ENCODE peak calls at places on chromosome 17, in ten cellular contexts. One of them, this sample, is unnamed. For H3K36me3, the result is how much of the 10 kb centered on the place peaks cover.

GRCh38 chr17:45345554-45346254 is 28.9 kb upstream of the MAP3K14 start:
- DNase-seq in ovary: peak
- DNase-seq in GM23338: no peak
- DNase-seq in left ventricle myocardium inferior: no peak
- DNase-seq in H1: no peak
- DNase-seq in endodermal cell: no peak
- DNase-seq in PC-3: no peak
- DNase-seq in HAP-1: peak
- DNase-seq in GM23248: peak
- DNase-seq in tibial artery: peak
- DNase-seq in this sample: no peak

GRCh38 chr17:45332505-45332904 is 15.7 kb upstream of the MAP3K14 start:
- DNase-seq in HAP-1: no peak
- DNase-seq in H1: no peak
- DNase-seq in PC-3: no peak
- DNase-seq in tibial artery: no peak
- DNase-seq in GM23248: no peak
- DNase-seq in GM23338: no peak
- DNase-seq in endodermal cell: peak
- DNase-seq in ovary: no peak
- DNase-seq in left ventricle myocardium inferior: no peak
- DNase-seq in this sample: no peak

GRCh38 chr17:64728041-64728695 is 66.1 kb upstream of the SMURF2 start:
- DNase-seq in tibial artery: no peak
- DNase-seq in PC-3: no peak
- DNase-seq in endodermal cell: no peak
- DNase-seq in H1: no peak
- DNase-seq in HAP-1: no peak
- DNase-seq in ovary: peak
- DNase-seq in left ventricle myocardium inferior: no peak
- DNase-seq in GM23338: no peak
- DNase-seq in GM23248: peak
- DNase-seq in this sample: no peak

GRCh38 chr17:17681744-17682292 is 560 bp downstream of the RAI1 start:
- DNase-seq in PC-3: peak
- DNase-seq in HAP-1: no peak
- DNase-seq in H1: no peak
- DNase-seq in ovary: peak
- DNase-seq in tibial artery: no peak
- DNase-seq in GM23338: no peak
- DNase-seq in left ventricle myocardium inferior: peak
- DNase-seq in endodermal cell: peak
- DNase-seq in GM23248: peak
- DNase-seq in this sample: no peak

GRCh38 chr17:40075216-40076100 is 12.7 kb downstream of the THRA start:
- DNase-seq in tibial artery: peak
- DNase-seq in GM23338: peak
- DNase-seq in H1: peak
- DNase-seq in endodermal cell: peak
- DNase-seq in PC-3: peak
- DNase-seq in GM23248: peak
- DNase-seq in left ventricle myocardium inferior: peak
- DNase-seq in HAP-1: peak
- DNase-seq in ovary: peak
- DNase-seq in this sample: peak

GRCh38 chr17:73228748-73229236 is 32.9 kb downstream of the CPSF4L start:
- DNase-seq in GM23248: peak
- DNase-seq in HAP-1: no peak
- DNase-seq in endodermal cell: peak
- DNase-seq in left ventricle myocardium inferior: peak
- DNase-seq in ovary: peak
- DNase-seq in GM23338: peak
- DNase-seq in tibial artery: peak
- DNase-seq in PC-3: peak
- DNase-seq in H1: no peak
- DNase-seq in this sample: peak

GRCh38 chr17:12104831-12105230 is 84.2 kb downstream of the MAP2K4 start:
- DNase-seq in tibial artery: no peak
- DNase-seq in left ventricle myocardium inferior: no peak
- DNase-seq in HAP-1: no peak
- DNase-seq in H1: no peak
- DNase-seq in PC-3: no peak
- DNase-seq in GM23248: no peak
- DNase-seq in ovary: no peak
- DNase-seq in endodermal cell: no peak
- DNase-seq in GM23338: no peak
- DNase-seq in this sample: no peak

GRCh38 chr17:19979917-19980770 is 2.5 kb upstream of the AKAP10 start:
- DNase-seq in GM23338: peak
- DNase-seq in H1: no peak
- DNase-seq in PC-3: no peak
- DNase-seq in left ventricle myocardium inferior: peak
- DNase-seq in ovary: peak
- DNase-seq in tibial artery: peak
- DNase-seq in GM23248: no peak
- DNase-seq in endodermal cell: peak
- DNase-seq in HAP-1: no peak
- DNase-seq in this sample: peak

GRCh38 chr17:9941305-9941704 is 36.2 kb upstream of the RCVRN start:
- DNase-seq in GM23248: no peak
- DNase-seq in tibial artery: no peak
- DNase-seq in left ventricle myocardium inferior: peak
- DNase-seq in H1: no peak
- DNase-seq in endodermal cell: no peak
- DNase-seq in HAP-1: no peak
- DNase-seq in PC-3: no peak
- DNase-seq in GM23338: no peak
- DNase-seq in ovary: no peak
- DNase-seq in this sample: no peak

GRCh38 chr17:70070297-70071027 is 4.6 kb upstream of the KCNJ16 start:
- DNase-seq in PC-3: peak
- DNase-seq in H1: no peak
- DNase-seq in endodermal cell: no peak
- DNase-seq in left ventricle myocardium inferior: no peak
- DNase-seq in ovary: no peak
- DNase-seq in HAP-1: no peak
- DNase-seq in tibial artery: no peak
- DNase-seq in GM23248: no peak
- DNase-seq in GM23338: no peak
- DNase-seq in this sample: no peak

GRCh38 chr17:77601054-77601979 is 357.2 kb upstream of the TNRC6C start:
- DNase-seq in GM23338: no peak
- DNase-seq in PC-3: no peak
- DNase-seq in left ventricle myocardium inferior: peak
- DNase-seq in GM23248: peak
- DNase-seq in H1: no peak
- DNase-seq in tibial artery: peak
- DNase-seq in endodermal cell: no peak
- DNase-seq in HAP-1: no peak
- DNase-seq in ovary: peak
- DNase-seq in this sample: peak

GRCh38 chr17:82909322-82909904 is 69.6 kb upstream of the ZNF750 start:
- DNase-seq in HAP-1: no peak
- DNase-seq in GM23338: no peak
- DNase-seq in left ventricle myocardium inferior: no peak
- DNase-seq in tibial artery: no peak
- DNase-seq in endodermal cell: no peak
- DNase-seq in PC-3: no peak
- DNase-seq in GM23248: no peak
- DNase-seq in H1: no peak
- DNase-seq in ovary: no peak
- DNase-seq in this sample: no peak

GRCh38 chr17:2371183-2372130 is 29.4 kb downstream of the MNT start:
- DNase-seq in H1: no peak
- DNase-seq in PC-3: no peak
- DNase-seq in left ventricle myocardium inferior: no peak
- DNase-seq in endodermal cell: no peak
- DNase-seq in tibial artery: no peak
- DNase-seq in GM23338: no peak
- DNase-seq in GM23248: no peak
- DNase-seq in ovary: no peak
- DNase-seq in HAP-1: no peak
- DNase-seq in this sample: no peak

DNA sequence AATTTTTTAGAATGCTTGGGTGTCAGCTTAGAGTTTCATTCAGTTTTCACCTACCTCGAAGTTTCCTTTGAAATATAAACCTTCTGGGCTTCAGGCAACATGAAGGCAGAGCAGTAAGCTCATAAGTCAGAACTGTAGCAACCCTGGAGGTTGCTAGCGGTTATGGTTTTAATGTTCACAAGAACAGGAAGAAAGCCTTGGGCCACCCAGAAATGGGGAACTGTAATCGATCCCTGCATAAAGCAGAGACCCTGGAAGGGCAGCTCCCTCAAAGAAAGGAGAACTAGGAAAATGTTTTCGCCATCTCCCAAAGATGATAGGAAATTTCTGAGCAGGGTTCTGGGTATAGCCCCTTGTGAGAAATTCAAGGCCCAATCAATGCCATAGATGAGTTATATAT is 47.9 kb upstream of the RASL10B start:
- DNase-seq in PC-3: no peak
- DNase-seq in tibial artery: peak
- DNase-seq in ovary: no peak
- DNase-seq in HAP-1: no peak
- DNase-seq in GM23248: no peak
- DNase-seq in H1: no peak
- DNase-seq in endodermal cell: no peak
- DNase-seq in GM23338: no peak
- DNase-seq in left ventricle myocardium inferior: no peak
- DNase-seq in this sample: no peak
- H3K36me3 ChIP-seq in PC-3: under half
- H3K36me3 ChIP-seq in tibial artery: half or more
- H3K36me3 ChIP-seq in ovary: under half
- H3K36me3 ChIP-seq in HAP-1: half or more
- H3K36me3 ChIP-seq in GM23248: under half
- H3K36me3 ChIP-seq in H1: under half
- H3K36me3 ChIP-seq in endodermal cell: half or more
- H3K36me3 ChIP-seq in GM23338: under half
- H3K36me3 ChIP-seq in left ventricle myocardium inferior: half or more
- H3K36me3 ChIP-seq in this sample: under half

GRCh38 chr17:28635506-28635905 is 9.5 kb downstream of the BLTP2 start:
- DNase-seq in left ventricle myocardium inferior: no peak
- DNase-seq in ovary: no peak
- DNase-seq in H1: no peak
- DNase-seq in GM23248: no peak
- DNase-seq in endodermal cell: no peak
- DNase-seq in PC-3: no peak
- DNase-seq in GM23338: no peak
- DNase-seq in HAP-1: no peak
- DNase-seq in tibial artery: no peak
- DNase-seq in this sample: no peak
- H3K36me3 ChIP-seq in left ventricle myocardium inferior: half or more
- H3K36me3 ChIP-seq in ovary: under half
- H3K36me3 ChIP-seq in H1: half or more
- H3K36me3 ChIP-seq in GM23248: half or more
- H3K36me3 ChIP-seq in endodermal cell: half or more
- H3K36me3 ChIP-seq in PC-3: half or more
- H3K36me3 ChIP-seq in GM23338: half or more
- H3K36me3 ChIP-seq in HAP-1: half or more
- H3K36me3 ChIP-seq in tibial artery: half or more
- H3K36me3 ChIP-seq in this sample: half or more

DNA sequence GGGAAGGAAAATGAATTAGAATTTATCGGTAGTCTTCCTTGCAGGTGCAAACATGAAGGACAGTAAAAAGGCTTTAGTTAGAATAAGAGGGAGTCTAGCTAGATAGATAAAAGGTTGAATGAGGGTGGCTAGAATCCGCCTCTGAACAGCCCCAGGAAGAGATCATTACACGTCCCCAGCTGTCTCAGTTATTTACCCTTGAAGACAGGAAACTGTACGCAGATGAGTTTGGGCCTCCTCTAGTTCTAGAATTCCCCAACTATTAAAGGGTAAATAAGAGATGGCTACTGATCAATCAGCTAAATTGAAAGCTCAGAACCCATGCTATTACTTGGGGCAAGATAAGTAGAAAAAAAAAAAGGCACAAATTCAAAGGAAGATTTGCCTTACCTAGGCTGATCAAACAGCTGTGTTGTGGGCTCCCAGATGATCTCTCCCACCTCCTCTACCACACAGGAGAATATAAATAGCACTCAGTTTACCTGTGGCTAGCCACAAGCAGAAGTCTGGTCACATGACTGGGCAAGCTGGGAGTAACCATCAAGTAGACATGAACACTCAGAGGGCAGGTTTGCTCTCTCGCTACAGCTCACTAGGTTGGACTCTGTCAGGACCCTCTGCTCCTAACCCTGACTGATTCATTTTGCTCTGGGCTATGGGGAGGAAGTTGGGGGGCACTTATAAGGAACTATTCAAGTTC is 17.0 kb downstream of the FAM117A start:
- DNase-seq in ovary: no peak
- DNase-seq in tibial artery: no peak
- DNase-seq in left ventricle myocardium inferior: no peak
- DNase-seq in H1: no peak
- DNase-seq in PC-3: no peak
- DNase-seq in GM23248: no peak
- DNase-seq in GM23338: peak
- DNase-seq in endodermal cell: no peak
- DNase-seq in HAP-1: no peak
- DNase-seq in this sample: no peak
- H3K36me3 ChIP-seq in ovary: under half
- H3K36me3 ChIP-seq in tibial artery: under half
- H3K36me3 ChIP-seq in left ventricle myocardium inferior: under half
- H3K36me3 ChIP-seq in H1: under half
- H3K36me3 ChIP-seq in PC-3: under half
- H3K36me3 ChIP-seq in GM23248: under half
- H3K36me3 ChIP-seq in GM23338: under half
- H3K36me3 ChIP-seq in endodermal cell: under half
- H3K36me3 ChIP-seq in HAP-1: under half
- H3K36me3 ChIP-seq in this sample: under half

DNA sequence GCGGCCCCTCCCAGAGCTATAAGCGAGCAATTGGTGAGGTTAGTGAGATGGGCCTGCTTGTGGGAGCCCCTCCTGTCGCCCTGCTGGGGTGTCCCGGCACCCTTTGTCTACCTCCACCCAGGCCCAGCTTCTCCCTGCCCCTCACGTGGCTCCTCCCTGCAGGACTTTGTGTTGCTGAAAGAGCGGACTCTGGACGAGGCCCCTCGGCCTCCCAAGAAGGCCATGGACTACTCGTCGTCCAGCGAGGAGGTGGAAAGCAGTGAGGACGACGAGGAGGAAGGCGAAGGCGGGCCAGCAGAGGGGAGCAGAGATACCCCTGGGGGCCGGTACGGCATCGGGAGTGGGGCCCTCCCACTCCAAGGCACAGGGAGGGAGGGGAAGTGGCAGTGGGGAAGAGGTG is 6.1 kb upstream of the C17orf107 start:
- DNase-seq in ovary: no peak
- DNase-seq in HAP-1: no peak
- DNase-seq in GM23338: no peak
- DNase-seq in PC-3: no peak
- DNase-seq in tibial artery: no peak
- DNase-seq in GM23248: no peak
- DNase-seq in left ventricle myocardium inferior: no peak
- DNase-seq in H1: no peak
- DNase-seq in endodermal cell: peak
- DNase-seq in this sample: peak
- H3K36me3 ChIP-seq in ovary: under half
- H3K36me3 ChIP-seq in HAP-1: under half
- H3K36me3 ChIP-seq in GM23338: under half
- H3K36me3 ChIP-seq in PC-3: under half
- H3K36me3 ChIP-seq in tibial artery: half or more
- H3K36me3 ChIP-seq in GM23248: under half
- H3K36me3 ChIP-seq in left ventricle myocardium inferior: half or more
- H3K36me3 ChIP-seq in H1: under half
- H3K36me3 ChIP-seq in endodermal cell: under half
- H3K36me3 ChIP-seq in this sample: under half

This sample was measured in H7.